ENCODE peak calls at places on chromosomes 12 and 14, in nine cellular contexts. E, C, P, L, O, K, F, M and A are unnamed samples.

GRCh38 chr14:74739293-74740030 is 23.7 kb upstream of the YLPM1 start:
- DNase-seq in E (no peak), C (no peak), P (no peak), L (no peak), O (no peak), K (peak; percentile 35), F (no peak), M (no peak), A (no peak)

GRCh38 chr12:121205491-121205890 is 4.4 kb upstream of the P2RX4 start:
- DNase-seq in E (no peak), C (no peak), P (no peak), L (no peak), O (no peak), K (no peak), F (no peak), M (no peak), A (no peak)

GRCh38 chr14:65792208-65792905 is 379.8 kb downstream of the FUT8 start:
- DNase-seq in E (peak; percentile 17), C (no peak), P (no peak), L (no peak), O (no peak), K (peak; percentile 29), F (no peak), M (no peak), A (peak; percentile 24)

GRCh38 chr12:88391556-88391955 is 188.7 kb downstream of the KITLG start:
- DNase-seq in E (peak; percentile 10), C (peak; percentile 42), P (no peak), L (no peak), O (peak; percentile 65), K (peak; percentile 94), F (no peak), M (peak; percentile 38), A (no peak)

GRCh38 chr12:43028826-43029225 is 439.3 kb upstream of the PRICKLE1 start:
- DNase-seq in E (no peak), C (no peak), P (no peak), L (no peak), O (no peak), K (no peak), F (no peak), M (no peak), A (no peak)

GRCh38 chr12:101908395-101908794 is 31.0 kb downstream of the DRAM1 start:
- DNase-seq in E (no peak), C (no peak), P (no peak), L (no peak), O (no peak), K (no peak), F (no peak), M (no peak), A (no peak)

GRCh38 chr12:132677492-132677891 is 9.7 kb downstream of the POLE start:
- DNase-seq in E (no peak), C (no peak), P (no peak), L (no peak), O (no peak), K (no peak), F (no peak), M (no peak), A (no peak)

GRCh38 chr14:94100847-94101246 is 9.7 kb upstream of the IFI27 start:
- DNase-seq in E (peak; percentile 15), C (no peak), P (no peak), L (no peak), O (no peak), K (peak; percentile 93), F (peak; percentile 39), M (no peak), A (no peak)

GRCh38 chr14:75558440-75558839 is 20.0 kb upstream of the FLVCR2 start:
- DNase-seq in E (no peak), C (no peak), P (no peak), L (no peak), O (no peak), K (peak; percentile 16), F (no peak), M (no peak), A (no peak)

GRCh38 chr14:33914676-33915516 is 36.0 kb downstream of the EGLN3 start:
- DNase-seq in E (peak; percentile 39), C (no peak), P (no peak), L (no peak), O (peak; percentile 51), K (peak; percentile 74), F (no peak), M (no peak), A (no peak)

GRCh38 chr14:72559227-72559626 is 334.7 kb downstream of the DPF3 start:
- DNase-seq in E (no peak), C (peak; percentile 20), P (no peak), L (no peak), O (no peak), K (peak; percentile 48), F (no peak), M (no peak), A (no peak)

GRCh38 chr14:22811752-22812151 is 3.5 kb downstream of the SLC7A7 start:
- DNase-seq in E (no peak), C (no peak), P (no peak), L (no peak), O (no peak), K (no peak), F (no peak), M (peak; percentile 32), A (no peak)

GRCh38 chr14:22812744-22813143 is 2.5 kb downstream of the SLC7A7 start:
- DNase-seq in E (no peak), C (no peak), P (no peak), L (peak; percentile 57), O (no peak), K (no peak), F (no peak), M (no peak), A (no peak)

GRCh38 chr14:22814373-22814772 is 862 bp downstream of the SLC7A7 start:
- DNase-seq in E (no peak), C (no peak), P (no peak), L (no peak), O (no peak), K (no peak), F (no peak), M (no peak), A (no peak)

GRCh38 chr14:22814945-22815713 is at the start of gene SLC7A7:
- DNase-seq in E (peak; percentile 38), C (no peak), P (no peak), L (peak; percentile 15), O (no peak), K (no peak), F (no peak), M (no peak), A (no peak)

GRCh38 chr14:22813145-22813544 is 2.1 kb downstream of the SLC7A7 start:
- DNase-seq in E (no peak), C (no peak), P (no peak), L (no peak), O (no peak), K (no peak), F (no peak), M (no peak), A (no peak)
- TF ChIP-seq CTCF in E (no peak), C (no peak), P (no peak), L (no peak), O (no peak), K (no peak), F (no peak), M (no peak), A (no peak)

GRCh38 chr12:45034861-45035265 is 16.0 kb downstream of the DBX2 start:
- DNase-seq in E (no peak), C (no peak), P (no peak), L (peak; percentile 16), O (no peak), K (no peak), F (no peak), M (no peak), A (no peak)

GRCh38 chr12:45042599-45042998 is 8.3 kb downstream of the DBX2 start:
- DNase-seq in E (no peak), C (no peak), P (no peak), L (no peak), O (no peak), K (no peak), F (no peak), M (no peak), A (no peak)

GRCh38 chr12:45040977-45041376 is 9.9 kb downstream of the DBX2 start:
- DNase-seq in E (no peak), C (no peak), P (no peak), L (no peak), O (no peak), K (no peak), F (no peak), M (no peak), A (no peak)

DNA sequence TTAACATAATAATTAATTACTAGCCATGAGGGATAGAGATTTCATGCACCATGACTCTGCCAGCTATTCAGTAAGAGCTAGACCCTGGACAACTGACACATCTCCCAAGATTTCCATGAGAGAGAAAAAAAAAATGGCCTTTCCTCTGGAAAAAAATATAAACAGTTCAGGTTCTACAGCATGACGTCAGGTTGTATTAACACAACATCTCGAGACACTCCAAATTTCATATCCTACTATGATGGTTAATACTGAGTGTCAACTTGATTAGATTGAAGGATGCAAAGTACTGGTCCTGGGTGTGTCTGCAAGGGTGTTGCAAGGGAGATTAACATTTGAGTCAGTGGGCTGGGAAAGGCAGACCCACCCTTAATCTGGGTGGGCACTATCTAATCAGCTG is 11.1 kb downstream of the DBX2 start:
- DNase-seq in E (no peak), C (no peak), P (no peak), L (no peak), O (no peak), K (no peak), F (no peak), M (no peak), A (no peak)
- TF ChIP-seq CTCF in E (no peak), C (no peak), P (no peak), L (no peak), O (no peak), K (no peak), F (no peak), M (no peak), A (no peak)

GRCh38 chr12:124656214-124656516 is 88.8 kb upstream of the NCOR2 start:
- DNase-seq in E (no peak), C (no peak), P (no peak), L (no peak), O (no peak), K (no peak), F (no peak), M (no peak), A (no peak)
- TF ChIP-seq CTCF in E (no peak), C (no peak), P (no peak), L (peak; percentile 59), O (peak; percentile 22), K (peak; percentile 8), F (no peak), M (no peak), A (no peak)

GRCh38 chr12:26121323-26121740 is 3.5 kb downstream of the BHLHE41 start:
- DNase-seq in E (no peak), C (no peak), P (no peak), L (peak; percentile 72), O (no peak), K (no peak), F (no peak), M (no peak), A (no peak)

GRCh38 chr12:26118356-26118755 is 6.5 kb downstream of the BHLHE41 start:
- DNase-seq in E (no peak), C (no peak), P (no peak), L (no peak), O (no peak), K (no peak), F (no peak), M (no peak), A (no peak)

GRCh38 chr12:26120561-26121274 is 4.1 kb downstream of the BHLHE41 start:
- DNase-seq in E (no peak), C (no peak), P (no peak), L (no peak), O (no peak), K (no peak), F (no peak), M (no peak), A (no peak)

GRCh38 chr12:26117321-26117720 is 7.5 kb downstream of the BHLHE41 start:
- DNase-seq in E (no peak), C (no peak), P (no peak), L (no peak), O (no peak), K (no peak), F (no peak), M (no peak), A (no peak)

GRCh38 chr12:26119391-26119981 is 5.4 kb downstream of the BHLHE41 start:
- DNase-seq in E (peak; percentile 50), C (no peak), P (peak; percentile 54), L (peak; percentile 62), O (no peak), K (peak; percentile 78), F (no peak), M (peak; percentile 58), A (no peak)
- TF ChIP-seq CTCF in E (peak; percentile 82), C (peak; percentile 47), P (peak; percentile 49), L (peak; percentile 55), O (peak; percentile 54), K (peak; percentile 72), F (peak; percentile 23), M (peak; percentile 60), A (peak; percentile 19)